ENCODE peak calls at places on chromosomes 4 and X, in five cellular contexts. One of them, this sample, is unnamed.

GRCh38 chr4:172599554-172599953 is 569.1 kb upstream of the GALNT7 start:
- DNase-seq in GDM1: no peak
- DNase-seq in hippocampal formation: no peak
- DNase-seq in stimulated activated CD8-positive, alpha-beta memory T cell treated with anti-CD3 and anti-CD28 coated beads, Interleukin-7, amount 100 ng/mL, for 1 hour: no peak
- DNase-seq in neural progenitor cell: no peak
- DNase-seq in this sample: no peak

GRCh38 chr4:34181891-34182290 is 2062.4 kb downstream of the ARAP2 start:
- DNase-seq in GDM1: no peak
- DNase-seq in neural progenitor cell: no peak
- DNase-seq in hippocampal formation: no peak
- DNase-seq in stimulated activated CD8-positive, alpha-beta memory T cell treated with anti-CD3 and anti-CD28 coated beads, Interleukin-7, amount 100 ng/mL, for 1 hour: no peak
- DNase-seq in this sample: no peak

GRCh38 chr4:156113138-156113537 is 159.5 kb upstream of the CTSO start:
- DNase-seq in stimulated activated CD8-positive, alpha-beta memory T cell treated with anti-CD3 and anti-CD28 coated beads, Interleukin-7, amount 100 ng/mL, for 1 hour: no peak
- DNase-seq in GDM1: no peak
- DNase-seq in neural progenitor cell: no peak
- DNase-seq in hippocampal formation: no peak
- DNase-seq in this sample: no peak

GRCh38 chrX:134236690-134237362 is at the start of gene CCDC160:
- DNase-seq in neural progenitor cell: peak
- DNase-seq in GDM1: no peak
- DNase-seq in hippocampal formation: peak
- DNase-seq in stimulated activated CD8-positive, alpha-beta memory T cell treated with anti-CD3 and anti-CD28 coated beads, Interleukin-7, amount 100 ng/mL, for 1 hour: no peak
- DNase-seq in this sample: peak

GRCh38 chr4:73870778-73871177 is 1.6 kb downstream of the CXCL1 start:
- DNase-seq in hippocampal formation: no peak
- DNase-seq in neural progenitor cell: no peak
- DNase-seq in stimulated activated CD8-positive, alpha-beta memory T cell treated with anti-CD3 and anti-CD28 coated beads, Interleukin-7, amount 100 ng/mL, for 1 hour: no peak
- DNase-seq in GDM1: no peak
- DNase-seq in this sample: no peak

GRCh38 chrX:107669885-107670628 is 41.7 kb downstream of the PRPS1 start:
- DNase-seq in GDM1: no peak
- DNase-seq in stimulated activated CD8-positive, alpha-beta memory T cell treated with anti-CD3 and anti-CD28 coated beads, Interleukin-7, amount 100 ng/mL, for 1 hour: no peak
- DNase-seq in hippocampal formation: no peak
- DNase-seq in neural progenitor cell: no peak
- DNase-seq in this sample: peak

GRCh38 chr4:52640808-52641595 is 18.1 kb downstream of the USP46 start:
- DNase-seq in stimulated activated CD8-positive, alpha-beta memory T cell treated with anti-CD3 and anti-CD28 coated beads, Interleukin-7, amount 100 ng/mL, for 1 hour: no peak
- DNase-seq in neural progenitor cell: no peak
- DNase-seq in GDM1: no peak
- DNase-seq in hippocampal formation: no peak
- DNase-seq in this sample: peak

GRCh38 chr4:153247116-153247490 is 42.9 kb downstream of the TRIM2 start:
- DNase-seq in stimulated activated CD8-positive, alpha-beta memory T cell treated with anti-CD3 and anti-CD28 coated beads, Interleukin-7, amount 100 ng/mL, for 1 hour: no peak
- DNase-seq in hippocampal formation: no peak
- DNase-seq in GDM1: no peak
- DNase-seq in neural progenitor cell: no peak
- DNase-seq in this sample: no peak

GRCh38 chrX:23616361-23616760 is 50.9 kb upstream of the PRDX4 start:
- DNase-seq in hippocampal formation: no peak
- DNase-seq in neural progenitor cell: peak
- DNase-seq in GDM1: no peak
- DNase-seq in stimulated activated CD8-positive, alpha-beta memory T cell treated with anti-CD3 and anti-CD28 coated beads, Interleukin-7, amount 100 ng/mL, for 1 hour: no peak
- DNase-seq in this sample: peak

GRCh38 chr4:183600189-183600685 is 58.7 kb downstream of the RWDD4 start:
- DNase-seq in hippocampal formation: no peak
- DNase-seq in GDM1: no peak
- DNase-seq in neural progenitor cell: peak
- DNase-seq in stimulated activated CD8-positive, alpha-beta memory T cell treated with anti-CD3 and anti-CD28 coated beads, Interleukin-7, amount 100 ng/mL, for 1 hour: no peak
- DNase-seq in this sample: peak

GRCh38 chr4:56757270-56757746 is 64.2 kb downstream of the SPINK2 start:
- DNase-seq in neural progenitor cell: no peak
- DNase-seq in GDM1: no peak
- DNase-seq in stimulated activated CD8-positive, alpha-beta memory T cell treated with anti-CD3 and anti-CD28 coated beads, Interleukin-7, amount 100 ng/mL, for 1 hour: no peak
- DNase-seq in hippocampal formation: no peak
- DNase-seq in this sample: no peak

GRCh38 chr4:54274786-54275503 is 45.9 kb downstream of the PDGFRA start:
- DNase-seq in stimulated activated CD8-positive, alpha-beta memory T cell treated with anti-CD3 and anti-CD28 coated beads, Interleukin-7, amount 100 ng/mL, for 1 hour: no peak
- DNase-seq in hippocampal formation: no peak
- DNase-seq in GDM1: no peak
- DNase-seq in neural progenitor cell: no peak
- DNase-seq in this sample: no peak